ENCODE peak calls at places on chromosomes 3 and 15, in six cellular contexts. One of them, this sample, is unnamed. For H3K79me1, the result is how much of the 10 kb centered on the place peaks cover.

GRCh38 chr3:152834354-152835310 is at the start of gene P2RY1:
- DNase-seq in IMR-90: peak
- DNase-seq in neuronal stem cell: peak
- DNase-seq in H9: peak
- DNase-seq in H1: peak
- DNase-seq in trophoblast cell: peak
- DNase-seq in this sample: peak

GRCh38 chr3:32780735-32781210 is 37.0 kb upstream of the TRIM71 start:
- DNase-seq in IMR-90: peak
- DNase-seq in neuronal stem cell: peak
- DNase-seq in H9: peak
- DNase-seq in H1: peak
- DNase-seq in trophoblast cell: no peak
- DNase-seq in this sample: peak

GRCh38 chr3:123584284-123584987 is 417 bp downstream of the HACD2 start:
- DNase-seq in IMR-90: no peak
- DNase-seq in neuronal stem cell: no peak
- DNase-seq in H9: no peak
- DNase-seq in H1: no peak
- DNase-seq in trophoblast cell: peak
- DNase-seq in this sample: peak

GRCh38 chr15:99994849-99995248 is 261.6 kb upstream of the LYSMD4 start:
- DNase-seq in IMR-90: no peak
- DNase-seq in neuronal stem cell: peak
- DNase-seq in H9: no peak
- DNase-seq in H1: no peak
- DNase-seq in trophoblast cell: no peak
- DNase-seq in this sample: no peak

GRCh38 chr3:151838574-151839312 is 24.8 kb downstream of the AADAC start:
- DNase-seq in IMR-90: peak
- DNase-seq in neuronal stem cell: peak
- DNase-seq in H9: peak
- DNase-seq in H1: no peak
- DNase-seq in trophoblast cell: peak
- DNase-seq in this sample: peak

GRCh38 chr3:170429050-170429449 is 10.4 kb downstream of the CLDN11 start:
- DNase-seq in IMR-90: no peak
- DNase-seq in neuronal stem cell: no peak
- DNase-seq in H9: no peak
- DNase-seq in H1: no peak
- DNase-seq in trophoblast cell: no peak
- DNase-seq in this sample: peak

GRCh38 chr3:189389346-189389745 is 217.6 kb downstream of the TPRG1 start:
- DNase-seq in IMR-90: no peak
- DNase-seq in neuronal stem cell: no peak
- DNase-seq in H9: no peak
- DNase-seq in H1: no peak
- DNase-seq in trophoblast cell: no peak
- DNase-seq in this sample: no peak

GRCh38 chr3:149534671-149535394 is 60.3 kb downstream of the TM4SF4 start:
- DNase-seq in IMR-90: peak
- DNase-seq in neuronal stem cell: no peak
- DNase-seq in H9: no peak
- DNase-seq in H1: no peak
- DNase-seq in trophoblast cell: no peak
- DNase-seq in this sample: peak

GRCh38 chr3:58585005-58585786 is 8.0 kb upstream of the FAM107A start:
- DNase-seq in IMR-90: peak
- DNase-seq in neuronal stem cell: peak
- DNase-seq in H9: peak
- DNase-seq in H1: peak
- DNase-seq in trophoblast cell: peak
- DNase-seq in this sample: peak

GRCh38 chr15:45185903-45186770 is 1.6 kb downstream of the SHF start:
- DNase-seq in IMR-90: peak
- DNase-seq in neuronal stem cell: no peak
- DNase-seq in H9: no peak
- DNase-seq in H1: no peak
- DNase-seq in trophoblast cell: peak
- DNase-seq in this sample: no peak

GRCh38 chr3:112685956-112686355 is 45.0 kb upstream of the CCDC80 start:
- DNase-seq in IMR-90: no peak
- DNase-seq in neuronal stem cell: no peak
- DNase-seq in H9: no peak
- DNase-seq in H1: no peak
- DNase-seq in trophoblast cell: no peak
- DNase-seq in this sample: no peak

GRCh38 chr3:27387625-27388024 is 18.4 kb upstream of the NEK10 start:
- DNase-seq in IMR-90: peak
- DNase-seq in neuronal stem cell: no peak
- DNase-seq in H9: no peak
- DNase-seq in H1: no peak
- DNase-seq in trophoblast cell: no peak
- DNase-seq in this sample: peak

GRCh38 chr15:75042730-75043508 is 19.5 kb downstream of the PPCDC start:
- DNase-seq in IMR-90: peak
- DNase-seq in neuronal stem cell: no peak
- DNase-seq in H9: peak
- DNase-seq in H1: peak
- DNase-seq in trophoblast cell: peak
- DNase-seq in this sample: peak

GRCh38 chr15:75397494-75397893 is 29.1 kb upstream of the MAN2C1 start:
- DNase-seq in IMR-90: peak
- DNase-seq in neuronal stem cell: no peak
- DNase-seq in H9: no peak
- DNase-seq in H1: no peak
- DNase-seq in trophoblast cell: no peak
- DNase-seq in this sample: no peak

GRCh38 chr3:48601622-48601994 is 6.5 kb upstream of the COL7A1 start:
- DNase-seq in IMR-90: no peak
- DNase-seq in neuronal stem cell: no peak
- DNase-seq in H9: no peak
- DNase-seq in H1: no peak
- DNase-seq in trophoblast cell: no peak
- DNase-seq in this sample: no peak

GRCh38 chr3:16496408-16497222 is 16.9 kb downstream of the RFTN1 start:
- DNase-seq in IMR-90: no peak
- DNase-seq in neuronal stem cell: no peak
- DNase-seq in H9: no peak
- DNase-seq in H1: no peak
- DNase-seq in trophoblast cell: peak
- DNase-seq in this sample: no peak

GRCh38 chr3:53155763-53156162 is 5.2 kb upstream of the PRKCD start:
- DNase-seq in IMR-90: no peak
- DNase-seq in neuronal stem cell: no peak
- DNase-seq in H9: no peak
- DNase-seq in H1: no peak
- DNase-seq in trophoblast cell: no peak
- DNase-seq in this sample: no peak

GRCh38 chr3:145889730-145890129 is 271.3 kb downstream of the PLOD2 start:
- DNase-seq in IMR-90: no peak
- DNase-seq in neuronal stem cell: no peak
- DNase-seq in H9: no peak
- DNase-seq in H1: no peak
- DNase-seq in trophoblast cell: no peak
- DNase-seq in this sample: no peak

GRCh38 chr3:33887478-33887877 is 89.0 kb downstream of the PDCD6IP start:
- DNase-seq in IMR-90: no peak
- DNase-seq in neuronal stem cell: no peak
- DNase-seq in H9: no peak
- DNase-seq in H1: no peak
- DNase-seq in trophoblast cell: no peak
- DNase-seq in this sample: no peak

GRCh38 chr15:100429116-100429728 is 87.4 kb upstream of the ADAMTS17 start:
- DNase-seq in IMR-90: no peak
- DNase-seq in neuronal stem cell: no peak
- DNase-seq in H9: no peak
- DNase-seq in H1: no peak
- DNase-seq in trophoblast cell: no peak
- DNase-seq in this sample: no peak

GRCh38 chr15:91133511-91133910 is 33.5 kb downstream of the SV2B start:
- DNase-seq in IMR-90: no peak
- DNase-seq in neuronal stem cell: no peak
- DNase-seq in H9: peak
- DNase-seq in H1: no peak
- DNase-seq in trophoblast cell: no peak
- DNase-seq in this sample: no peak

GRCh38 chr15:25783607-25784131 is 79.5 kb downstream of the ATP10A start:
- DNase-seq in IMR-90: peak
- DNase-seq in neuronal stem cell: peak
- DNase-seq in H9: peak
- DNase-seq in H1: peak
- DNase-seq in trophoblast cell: no peak
- DNase-seq in this sample: no peak

GRCh38 chr3:197533396-197534347 is 22.1 kb downstream of the BDH1 start:
- DNase-seq in IMR-90: no peak
- DNase-seq in neuronal stem cell: no peak
- DNase-seq in H9: no peak
- DNase-seq in H1: peak
- DNase-seq in trophoblast cell: no peak
- DNase-seq in this sample: no peak

GRCh38 chr15:91696981-91697380 is 156.5 kb upstream of the SLCO3A1 start:
- DNase-seq in IMR-90: no peak
- DNase-seq in neuronal stem cell: no peak
- DNase-seq in H9: no peak
- DNase-seq in H1: no peak
- DNase-seq in trophoblast cell: no peak
- DNase-seq in this sample: no peak

GRCh38 chr15:27866505-27867165 is 232.5 kb downstream of the OCA2 start:
- DNase-seq in IMR-90: no peak
- DNase-seq in neuronal stem cell: no peak
- DNase-seq in H9: no peak
- DNase-seq in H1: no peak
- DNase-seq in trophoblast cell: no peak
- DNase-seq in this sample: no peak

GRCh38 chr3:134685881-134686802 is 35.3 kb upstream of the KY start:
- DNase-seq in IMR-90: peak
- DNase-seq in neuronal stem cell: no peak
- DNase-seq in H9: no peak
- DNase-seq in H1: no peak
- DNase-seq in trophoblast cell: no peak
- DNase-seq in this sample: peak

GRCh38 chr15:48693474-48693873 is 48.0 kb upstream of the FBN1 start:
- DNase-seq in IMR-90: peak
- DNase-seq in neuronal stem cell: no peak
- DNase-seq in H9: no peak
- DNase-seq in H1: no peak
- DNase-seq in trophoblast cell: no peak
- DNase-seq in this sample: peak

DNA sequence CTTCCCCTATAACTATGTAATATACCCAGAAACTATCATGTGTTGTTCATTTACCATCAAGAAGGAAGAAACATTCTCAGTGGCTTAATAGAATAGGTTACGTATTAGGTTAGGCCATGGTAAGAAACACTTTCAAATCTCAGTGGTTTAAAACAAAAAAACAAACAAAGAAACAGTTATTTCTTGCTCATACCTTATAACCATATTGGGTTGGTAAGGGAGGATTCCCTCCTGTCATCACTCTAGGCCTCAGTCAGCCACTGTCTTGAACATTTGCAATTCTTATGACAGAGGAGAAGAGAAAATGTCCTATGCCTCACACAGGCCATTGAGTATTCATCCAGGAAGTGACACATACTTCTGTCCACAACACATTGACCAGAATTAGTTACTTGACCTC is 727.7 kb upstream of the NECTIN3 start:
- DNase-seq in IMR-90: peak
- DNase-seq in neuronal stem cell: no peak
- DNase-seq in H9: no peak
- DNase-seq in H1: no peak
- DNase-seq in trophoblast cell: no peak
- DNase-seq in this sample: peak
- H2AFZ ChIP-seq in IMR-90: no peak
- H2AFZ ChIP-seq in neuronal stem cell: peak
- H2AFZ ChIP-seq in H9: no peak
- H2AFZ ChIP-seq in H1: no peak
- H2AFZ ChIP-seq in trophoblast cell: no peak
- H2AFZ ChIP-seq in this sample: no peak

GRCh38 chr15:98718426-98719168 is 70.3 kb downstream of the IGF1R start:
- DNase-seq in IMR-90: no peak
- DNase-seq in neuronal stem cell: no peak
- DNase-seq in H9: no peak
- DNase-seq in H1: no peak
- DNase-seq in trophoblast cell: no peak
- DNase-seq in this sample: no peak
- H3K79me1 ChIP-seq in IMR-90: half or more
- H3K79me1 ChIP-seq in neuronal stem cell: under half
- H3K79me1 ChIP-seq in H9: under half
- H3K79me1 ChIP-seq in H1: under half
- H3K79me1 ChIP-seq in trophoblast cell: under half
- H3K79me1 ChIP-seq in this sample: under half

GRCh38 chr3:36542186-36542585 is 161.9 kb downstream of the STAC start:
- DNase-seq in IMR-90: no peak
- DNase-seq in neuronal stem cell: no peak
- DNase-seq in H9: no peak
- DNase-seq in H1: no peak
- DNase-seq in trophoblast cell: no peak
- DNase-seq in this sample: no peak
- H2AFZ ChIP-seq in IMR-90: no peak
- H2AFZ ChIP-seq in neuronal stem cell: no peak
- H2AFZ ChIP-seq in H9: no peak
- H2AFZ ChIP-seq in H1: no peak
- H2AFZ ChIP-seq in trophoblast cell: no peak
- H2AFZ ChIP-seq in this sample: no peak

GRCh38 chr3:67704322-67704721 is 49.9 kb upstream of the SUCLG2 start:
- DNase-seq in IMR-90: no peak
- DNase-seq in neuronal stem cell: no peak
- DNase-seq in H9: no peak
- DNase-seq in H1: no peak
- DNase-seq in trophoblast cell: no peak
- DNase-seq in this sample: no peak
- H3K79me1 ChIP-seq in IMR-90: under half
- H3K79me1 ChIP-seq in neuronal stem cell: under half
- H3K79me1 ChIP-seq in H9: under half
- H3K79me1 ChIP-seq in H1: under half
- H3K79me1 ChIP-seq in trophoblast cell: under half
- H3K79me1 ChIP-seq in this sample: under half

GRCh38 chr3:160114352-160114751 is 110.9 kb upstream of the C3orf80 start:
- DNase-seq in IMR-90: no peak
- DNase-seq in neuronal stem cell: no peak
- DNase-seq in H9: no peak
- DNase-seq in H1: no peak
- DNase-seq in trophoblast cell: no peak
- DNase-seq in this sample: no peak
- H2AFZ ChIP-seq in IMR-90: no peak
- H2AFZ ChIP-seq in neuronal stem cell: no peak
- H2AFZ ChIP-seq in H9: no peak
- H2AFZ ChIP-seq in H1: no peak
- H2AFZ ChIP-seq in trophoblast cell: no peak
- H2AFZ ChIP-seq in this sample: no peak

DNA sequence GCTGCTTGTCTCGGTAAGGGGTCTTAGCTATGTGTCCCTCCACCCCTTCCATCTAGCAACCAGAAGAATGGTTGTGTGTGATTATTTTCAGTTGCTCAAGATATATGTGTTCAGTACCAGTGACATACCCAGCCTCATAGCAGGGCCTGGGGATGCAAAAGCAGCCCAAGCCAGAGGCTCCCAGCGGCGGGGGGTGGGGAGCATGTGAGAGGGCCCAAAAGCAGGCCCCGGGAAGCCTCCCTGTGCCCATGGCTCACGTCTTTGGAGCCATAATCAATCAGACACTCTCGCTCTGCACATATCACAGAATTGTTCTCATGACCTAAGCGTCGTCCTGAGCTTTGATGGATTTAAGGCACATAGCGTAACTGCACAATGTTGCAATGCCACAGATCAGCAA is 20.8 kb downstream of the KLHL25 start:
- DNase-seq in IMR-90: no peak
- DNase-seq in neuronal stem cell: no peak
- DNase-seq in H9: no peak
- DNase-seq in H1: no peak
- DNase-seq in trophoblast cell: no peak
- DNase-seq in this sample: no peak
- H3K79me1 ChIP-seq in IMR-90: half or more
- H3K79me1 ChIP-seq in neuronal stem cell: under half
- H3K79me1 ChIP-seq in H9: under half
- H3K79me1 ChIP-seq in H1: under half
- H3K79me1 ChIP-seq in trophoblast cell: under half
- H3K79me1 ChIP-seq in this sample: half or more